ENCODE peak calls at places on chromosomes 2 and 18, in six cellular contexts. D is H1, G is IMR-90, K is neuronal stem cell, C is mesenchymal stem cell, S is H9. Z is an unnamed sample.

GRCh38 chr2:70494283-70494886 is 59.2 kb downstream of the TGFA start:
- DNase-seq in G (no peak), C (no peak), K (no peak), D (no peak), S (no peak), Z (no peak)

GRCh38 chr2:236666646-236667204 is 97.1 kb downstream of the ACKR3 start:
- DNase-seq in K (no peak), D (peak), C (no peak), S (no peak), G (no peak), Z (no peak)

GRCh38 chr2:158031371-158031770 is 70.3 kb upstream of the UPP2 start:
- DNase-seq in G (no peak), C (no peak), D (no peak), K (no peak), S (no peak), Z (no peak)

GRCh38 chr2:234571620-234572407 is 74.9 kb upstream of the ARL4C start:
- DNase-seq in G (peak), D (no peak), K (no peak), C (no peak), S (no peak), Z (peak)

GRCh38 chr2:240687741-240688562 is 3.7 kb upstream of the AQP12A start:
- DNase-seq in G (no peak), S (peak), C (no peak), D (peak), K (no peak), Z (no peak)

GRCh38 chr2:39120521-39120770 is 405 bp downstream of the SOS1 start:
- DNase-seq in D (no peak), S (no peak), G (no peak), K (no peak), C (no peak), Z (no peak)

GRCh38 chr2:1082456-1083205 is 132.0 kb downstream of the SNTG2 start:
- DNase-seq in S (no peak), G (no peak), D (no peak), K (no peak), C (no peak), Z (no peak)

GRCh38 chr18:34354351-34354750 is 129.6 kb upstream of the NOL4 start:
- DNase-seq in C (no peak), K (no peak), G (no peak), S (no peak), D (no peak), Z (no peak)

GRCh38 chr2:42198466-42198865 is 29.3 kb downstream of the EML4 start:
- DNase-seq in S (no peak), K (no peak), C (no peak), D (no peak), G (no peak), Z (no peak)

GRCh38 chr2:144995482-144995881 is 475.6 kb upstream of the ZEB2 start:
- DNase-seq in C (no peak), G (no peak), S (no peak), D (no peak), K (no peak), Z (no peak)

GRCh38 chr2:70777450-70777849 is 9.4 kb upstream of the ADD2 start:
- DNase-seq in S (no peak), C (no peak), K (no peak), G (no peak), D (no peak), Z (no peak)

GRCh38 chr2:157107877-157108276 is 149.6 kb upstream of the GALNT5 start:
- DNase-seq in K (no peak), C (peak), G (peak), S (no peak), D (no peak), Z (peak)

GRCh38 chr2:140895378-140895777 is 1235.4 kb downstream of the LRP1B start:
- DNase-seq in D (no peak), K (no peak), C (no peak), G (no peak), S (peak), Z (no peak)

GRCh38 chr2:238160206-238161129 is 1.7 kb downstream of the ERFE start:
- DNase-seq in D (peak), C (peak), S (peak), G (peak), K (no peak), Z (no peak)

GRCh38 chr2:20620696-20621365 is 30.1 kb downstream of the HS1BP3 start:
- DNase-seq in C (no peak), D (no peak), K (no peak), G (no peak), S (no peak), Z (peak)

GRCh38 chr2:98875746-98876145 is 60.3 kb downstream of the CRACDL start:
- DNase-seq in S (no peak), C (no peak), K (no peak), G (no peak), D (peak), Z (no peak)

GRCh38 chr2:190469770-190470169 is 61.6 kb downstream of the MFSD6 start:
- DNase-seq in C (peak), D (no peak), K (no peak), S (no peak), G (peak), Z (peak)

GRCh38 chr2:109185801-109186570 is 57.0 kb downstream of the SH3RF3 start:
- DNase-seq in G (peak), K (no peak), C (no peak), S (no peak), D (no peak), Z (no peak)

GRCh38 chr2:23508066-23508390 is 123.0 kb downstream of the KLHL29 start:
- DNase-seq in G (no peak), C (no peak), K (no peak), D (no peak), S (no peak), Z (no peak)

GRCh38 chr2:7612969-7613368 is 695.8 kb downstream of the RNF144A start:
- DNase-seq in S (no peak), D (no peak), K (no peak), G (peak), C (peak), Z (peak)
- H3K27ac ChIP-seq in S (no peak), D (no peak), K (no peak), G (no peak), C (no peak), Z (no peak)

GRCh38 chr2:50674876-50675275 is 357.1 kb downstream of the NRXN1 start:
- DNase-seq in G (no peak), D (peak), S (peak), C (no peak), K (no peak), Z (no peak)
- H3K14ac ChIP-seq in G (no peak), D (no peak), S (no peak), C (no peak), K (no peak), Z (no peak)

GRCh38 chr2:124333789-124334188 is 308.7 kb downstream of the CNTNAP5 start:
- DNase-seq in K (no peak), D (no peak), C (no peak), S (no peak), G (no peak), Z (no peak)

GRCh38 chr2:124343827-124344498 is 318.9 kb downstream of the CNTNAP5 start:
- DNase-seq in C (no peak), K (no peak), S (no peak), G (no peak), D (no peak), Z (no peak)

DNA sequence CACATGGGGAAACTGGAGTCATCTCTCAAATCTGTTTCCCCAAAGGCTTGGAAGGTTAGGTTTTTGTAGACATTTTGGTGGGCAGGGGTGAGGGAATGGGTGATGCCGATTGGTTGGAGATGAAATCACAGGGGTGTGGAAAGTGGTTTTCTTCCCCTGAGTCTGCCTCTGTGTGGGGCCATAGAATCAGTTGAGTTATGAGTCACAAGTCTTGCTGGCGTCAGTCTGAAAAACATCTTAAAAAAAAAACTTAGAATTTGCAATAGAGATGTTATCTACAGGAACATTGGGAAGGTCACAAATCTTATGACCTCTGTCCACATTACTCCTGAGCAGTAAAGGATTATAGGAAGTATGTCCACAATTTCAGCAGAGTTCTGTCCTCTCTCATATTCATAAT is 314.6 kb downstream of the CNTNAP5 start:
- DNase-seq in C (no peak), S (no peak), G (no peak), D (no peak), K (no peak), Z (no peak)
- H3K27ac ChIP-seq in C (no peak), S (no peak), G (no peak), D (no peak), K (no peak), Z (no peak)

GRCh38 chr2:174328309-174329156 is 6.2 kb upstream of the SP9 start:
- DNase-seq in D (peak), G (no peak), C (peak), K (peak), S (peak), Z (no peak)
- H3K14ac ChIP-seq in D (no peak), G (no peak), C (no peak), K (no peak), S (no peak), Z (no peak)

GRCh38 chr2:86064006-86064405 is 41.7 kb downstream of the POLR1A start:
- DNase-seq in K (no peak), C (peak), D (no peak), S (no peak), G (peak), Z (no peak)
- H3K27ac ChIP-seq in K (no peak), C (peak), D (no peak), S (no peak), G (no peak), Z (peak)

DNA sequence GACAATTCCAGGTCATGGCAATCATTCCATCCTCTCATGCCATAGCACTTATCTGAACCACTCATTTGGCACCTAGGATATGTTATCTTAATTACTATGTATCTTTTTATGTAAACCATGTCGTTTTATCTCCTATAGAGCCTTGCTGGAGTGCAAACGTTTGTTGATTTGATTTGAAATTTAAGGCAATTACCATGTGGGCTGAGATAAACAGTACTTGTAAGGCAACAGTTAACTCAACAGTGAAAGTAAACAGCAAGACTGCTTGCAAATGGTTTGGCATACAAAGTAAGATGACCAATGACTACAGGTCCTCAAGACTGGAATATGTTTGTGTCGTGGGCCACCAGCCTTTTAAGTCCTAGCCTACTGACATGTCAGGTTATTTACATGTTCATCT is 133.7 kb upstream of the ZFP36L2 start:
- DNase-seq in S (no peak), G (no peak), D (no peak), K (no peak), C (no peak), Z (no peak)
- H3K14ac ChIP-seq in S (no peak), G (no peak), D (no peak), K (no peak), C (no peak), Z (no peak)

DNA sequence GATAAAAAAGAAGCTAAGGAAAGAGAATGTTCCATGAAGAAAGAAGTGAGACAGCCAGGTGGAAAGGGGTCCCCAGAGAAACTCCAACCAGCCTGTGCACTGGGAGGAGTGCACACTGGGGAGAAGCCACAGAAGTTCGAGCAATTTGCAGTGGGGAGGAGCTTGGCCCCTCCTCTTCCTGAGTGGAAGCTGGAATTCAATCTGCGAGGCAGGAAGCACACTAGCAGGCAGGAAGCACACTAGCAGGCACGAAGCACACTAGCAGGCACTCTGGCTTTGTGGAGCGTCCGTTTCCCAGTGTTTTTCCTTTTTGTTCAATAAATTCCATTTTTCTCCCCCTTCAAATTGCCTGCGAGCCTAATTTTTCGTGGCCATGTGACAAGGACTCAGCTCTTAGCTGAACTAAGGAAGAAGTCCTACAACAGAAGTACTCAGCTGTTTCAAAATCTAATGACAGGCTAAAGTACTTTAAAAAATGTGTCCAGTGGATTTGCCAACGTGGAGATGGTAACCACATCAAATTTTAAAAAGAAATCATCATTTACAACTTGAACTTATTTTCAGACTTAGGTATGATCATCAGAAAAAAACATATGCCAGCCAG is 21.4 kb upstream of the SPIRE1 start:
- DNase-seq in D (no peak), G (peak), K (no peak), C (peak), S (no peak), Z (no peak)
- H3K27ac ChIP-seq in D (no peak), G (peak), K (no peak), C (peak), S (no peak), Z (no peak)

DNA sequence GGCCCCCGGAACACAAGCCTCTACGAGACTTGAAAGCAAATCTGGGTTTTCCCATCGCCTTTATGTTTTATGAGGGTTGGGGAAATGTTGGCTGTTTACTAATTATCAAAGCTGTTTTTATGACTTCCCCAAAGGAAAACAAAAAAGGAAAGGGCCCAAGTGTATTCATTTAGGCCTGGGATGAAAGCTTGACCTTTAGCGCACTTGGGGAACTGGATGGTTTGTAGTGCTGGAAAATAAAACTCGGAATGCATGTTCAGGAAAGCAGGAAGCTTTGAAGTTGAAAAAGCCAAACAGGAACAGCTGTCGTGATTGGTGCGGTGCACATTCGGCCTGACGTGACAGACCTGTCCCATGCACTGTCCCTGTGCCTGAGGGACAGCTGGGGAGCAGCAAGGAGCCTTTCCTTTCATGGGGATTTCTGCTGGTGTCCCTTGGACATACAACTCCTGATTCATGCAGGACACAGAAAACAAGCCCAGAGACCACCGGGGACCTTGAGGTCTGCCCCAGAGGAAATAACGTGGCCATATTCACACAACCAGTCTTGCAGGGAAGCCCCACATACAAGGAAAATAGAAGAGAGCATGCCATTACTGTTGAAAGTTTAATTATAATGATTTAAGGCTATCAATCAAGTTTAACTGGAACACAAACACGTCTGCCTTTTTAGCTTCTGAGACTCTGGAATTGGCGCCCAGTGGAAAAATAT is 169.7 kb upstream of the APCDD1 start:
- DNase-seq in G (no peak), D (no peak), C (no peak), K (no peak), S (no peak), Z (no peak)
- H3K14ac ChIP-seq in G (no peak), D (no peak), C (no peak), K (no peak), S (no peak), Z (no peak)

GRCh38 chr2:197258580-197258979 is 52.0 kb downstream of the ANKRD44 start:
- DNase-seq in K (no peak), D (no peak), C (peak), G (peak), S (no peak), Z (peak)

GRCh38 chr2:197259470-197259999 is 51.0 kb downstream of the ANKRD44 start:
- DNase-seq in S (no peak), K (no peak), G (no peak), D (no peak), C (no peak), Z (no peak)

GRCh38 chr2:197264332-197264731 is 46.2 kb downstream of the ANKRD44 start:
- DNase-seq in D (no peak), K (no peak), S (no peak), C (no peak), G (peak), Z (peak)

GRCh38 chr2:197263077-197263476 is 47.5 kb downstream of the ANKRD44 start:
- DNase-seq in S (no peak), G (no peak), D (no peak), C (no peak), K (no peak), Z (no peak)

GRCh38 chr2:197261808-197262226 is 48.8 kb downstream of the ANKRD44 start:
- DNase-seq in G (peak), K (no peak), C (peak), D (no peak), S (no peak), Z (no peak)
- H3K27ac ChIP-seq in G (peak), K (no peak), C (no peak), D (no peak), S (no peak), Z (no peak)